ENCODE peak calls at places on chromosome 5, in seven cellular contexts. X is mesendoderm; C is stimulated activated CD4-positive, alpha-beta T cell treated with anti-CD3 and anti-CD28 coated beads, TNF-alpha, amount 100 ng/mL, for 4 hours; K is epithelial cell of prostate; R is kidney tubule cell; F is NCI-H2171 treated with DMSO at 0.1 percent for 48 hours; I is BJ. O is an unnamed sample.

GRCh38 chr5:139664273-139664693 is 16.1 kb downstream of the CXXC5 start:
- DNase-seq in X (no peak), C (no peak), K (no peak), R (no peak), F (no peak), I (no peak), O (no peak)

GRCh38 chr5:117743337-117743736 is 1168.7 kb upstream of the SEMA6A start:
- DNase-seq in X (no peak), C (no peak), K (no peak), R (no peak), F (no peak), I (no peak), O (no peak)

GRCh38 chr5:95484421-95484820 is 70.4 kb downstream of the SKIC3 start:
- DNase-seq in X (no peak), C (no peak), K (no peak), R (no peak), F (no peak), I (no peak), O (no peak)

GRCh38 chr5:135544666-135545045 is 8.9 kb upstream of the NEUROG1 start:
- DNase-seq in X (no peak), C (no peak), K (no peak), R (no peak), F (no peak), I (no peak), O (peak)

GRCh38 chr5:126093718-126094117 is 329.5 kb upstream of the GRAMD2B start:
- DNase-seq in X (no peak), C (no peak), K (no peak), R (no peak), F (no peak), I (no peak), O (no peak)

GRCh38 chr5:30237189-30237588 is 956.3 kb upstream of the CDH6 start:
- DNase-seq in X (no peak), C (no peak), K (no peak), R (no peak), F (no peak), I (no peak), O (no peak)

GRCh38 chr5:59712836-59713487 is 180.6 kb downstream of the PDE4D start:
- DNase-seq in X (peak), C (no peak), K (no peak), R (no peak), F (no peak), I (no peak), O (peak)

GRCh38 chr5:131973981-131974380 is 28.5 kb upstream of the MEIKIN start:
- DNase-seq in X (no peak), C (no peak), K (no peak), R (no peak), F (no peak), I (no peak), O (no peak)

GRCh38 chr5:71996789-71997188 is 110.5 kb upstream of the MAP1B start:
- DNase-seq in X (peak), C (no peak), K (no peak), R (no peak), F (no peak), I (no peak), O (no peak)

GRCh38 chr5:61416010-61416409 is 84.0 kb downstream of the ZSWIM6 start:
- DNase-seq in X (peak), C (no peak), K (no peak), R (peak), F (no peak), I (no peak), O (peak)

GRCh38 chr5:150065886-150066285 is 20.5 kb downstream of the CSF1R start:
- DNase-seq in X (no peak), C (no peak), K (no peak), R (no peak), F (no peak), I (no peak), O (no peak)

GRCh38 chr5:137595680-137596079 is 96.6 kb upstream of the SPOCK1 start:
- DNase-seq in X (no peak), C (no peak), K (no peak), R (no peak), F (no peak), I (no peak), O (no peak)

GRCh38 chr5:95808686-95809413 is 13.7 kb downstream of the GLRX start:
- DNase-seq in X (no peak), C (no peak), K (no peak), R (no peak), F (no peak), I (no peak), O (no peak)

GRCh38 chr5:147310059-147310704 is 75.4 kb downstream of the STK32A start:
- DNase-seq in X (peak), C (no peak), K (peak), R (peak), F (no peak), I (no peak), O (peak)

GRCh38 chr5:1380011-1380817 is 35.3 kb upstream of the CLPTM1L start:
- DNase-seq in X (peak), C (peak), K (no peak), R (peak), F (peak), I (no peak), O (peak)

GRCh38 chr5:180626661-180627385 is 22.6 kb downstream of the FLT4 start:
- DNase-seq in X (no peak), C (no peak), K (no peak), R (no peak), F (no peak), I (no peak), O (no peak)

GRCh38 chr5:38796000-38796738 is 49.6 kb upstream of the OSMR start:
- DNase-seq in X (no peak), C (no peak), K (no peak), R (no peak), F (no peak), I (no peak), O (no peak)

GRCh38 chr5:15787676-15788075 is 287.7 kb downstream of the FBXL7 start:
- DNase-seq in X (no peak), C (no peak), K (no peak), R (no peak), F (no peak), I (no peak), O (no peak)

GRCh38 chr5:170149206-170149515 is 43.5 kb downstream of the FOXI1 start:
- DNase-seq in X (no peak), C (no peak), K (no peak), R (no peak), F (no peak), I (no peak), O (no peak)

GRCh38 chr5:55205001-55205400 is 22.1 kb downstream of the MCIDAS start:
- DNase-seq in X (no peak), C (no peak), K (peak), R (no peak), F (no peak), I (no peak), O (no peak)

GRCh38 chr5:43040287-43041098 is at the start of gene ANXA2R:
- DNase-seq in X (peak), C (peak), K (peak), R (peak), F (peak), I (peak), O (peak)

GRCh38 chr5:128825826-128826225 is 139.5 kb upstream of the SLC27A6 start:
- DNase-seq in X (no peak), C (no peak), K (no peak), R (no peak), F (no peak), I (no peak), O (no peak)

GRCh38 chr5:151745071-151745705 is 13.2 kb downstream of the ATOX1 start:
- DNase-seq in X (no peak), C (no peak), K (peak), R (peak), F (no peak), I (peak), O (no peak)

GRCh38 chr5:58187473-58188286 is 272.2 kb downstream of the PLK2 start:
- DNase-seq in X (no peak), C (no peak), K (no peak), R (peak), F (no peak), I (no peak), O (no peak)

GRCh38 chr5:37836173-37837100 is 3.4 kb downstream of the GDNF start:
- DNase-seq in X (peak), C (no peak), K (no peak), R (peak), F (no peak), I (no peak), O (peak)

GRCh38 chr5:150599917-150600511 is 40.4 kb upstream of the SYNPO start:
- DNase-seq in X (no peak), C (no peak), K (peak), R (peak), F (peak), I (no peak), O (no peak)

GRCh38 chr5:93006915-93007314 is 574.1 kb downstream of the NR2F1-AS1 start:
- DNase-seq in X (no peak), C (no peak), K (no peak), R (no peak), F (no peak), I (no peak), O (no peak)

GRCh38 chr5:172801184-172801671 is 30.2 kb upstream of the DUSP1 start:
- DNase-seq in X (peak), C (no peak), K (peak), R (peak), F (no peak), I (peak), O (no peak)

GRCh38 chr5:72153551-72153950 is 46.3 kb downstream of the MAP1B start:
- DNase-seq in X (no peak), C (no peak), K (no peak), R (no peak), F (no peak), I (no peak), O (no peak)

GRCh38 chr5:142421625-142422397 is 97.0 kb upstream of the SPRY4 start:
- DNase-seq in X (no peak), C (no peak), K (no peak), R (no peak), F (no peak), I (no peak), O (no peak)

GRCh38 chr5:154349621-154350020 is 96.2 kb upstream of the SAP30L start:
- DNase-seq in X (no peak), C (no peak), K (no peak), R (no peak), F (no peak), I (no peak), O (no peak)

GRCh38 chr5:146586752-146587151 is 70.8 kb upstream of the GPR151 start:
- DNase-seq in X (no peak), C (no peak), K (no peak), R (no peak), F (no peak), I (no peak), O (no peak)

GRCh38 chr5:151115272-151115905 is 34.6 kb upstream of the TNIP1 start:
- DNase-seq in X (peak), C (peak), K (no peak), R (peak), F (peak), I (no peak), O (peak)

GRCh38 chr5:107388111-107388861 is 282.5 kb downstream of the EFNA5 start:
- DNase-seq in X (peak), C (no peak), K (peak), R (peak), F (no peak), I (peak), O (peak)

GRCh38 chr5:39780341-39780740 is 355.6 kb upstream of the DAB2 start:
- DNase-seq in X (peak), C (no peak), K (no peak), R (peak), F (no peak), I (no peak), O (peak)

GRCh38 chr5:40093550-40093949 is 586.2 kb upstream of the PTGER4 start:
- DNase-seq in X (no peak), C (no peak), K (peak), R (no peak), F (no peak), I (no peak), O (no peak)

GRCh38 chr5:140571105-140571504 is 6.5 kb downstream of the SLC35A4 start:
- DNase-seq in X (no peak), C (no peak), K (no peak), R (no peak), F (no peak), I (no peak), O (no peak)

GRCh38 chr5:10715605-10716004 is 45.4 kb downstream of the DAP start:
- DNase-seq in X (no peak), C (no peak), K (no peak), R (no peak), F (no peak), I (no peak), O (no peak)

O was measured in GM23338.